ENCODE peak calls at places on chromosomes 16 and 17, in seven cellular contexts. One of them, this sample, is unnamed.

GRCh38 chr16:3183445-3184139 is 4.4 kb upstream of the OR1F1 start:
- DNase-seq in GM10248: no peak
- DNase-seq in DMS53: peak; percentile 54
- DNase-seq in progenitor cell of endocrine pancreas: no peak
- DNase-seq in prostate gland: no peak
- DNase-seq in stimulated activated CD4-positive, alpha-beta T cell treated with anti-CD3 and anti-CD28 coated beads, Interleukin-1b, Interleukin-23, amount 100 ng/mL, for 24 hours: no peak
- DNase-seq in RCC 7860: no peak
- DNase-seq in this sample: no peak

GRCh38 chr16:22300427-22301071 is 3.3 kb downstream of the POLR3E start:
- DNase-seq in GM10248: peak; percentile 54
- DNase-seq in DMS53: peak; percentile 48
- DNase-seq in progenitor cell of endocrine pancreas: no peak
- DNase-seq in prostate gland: peak; percentile 46
- DNase-seq in stimulated activated CD4-positive, alpha-beta T cell treated with anti-CD3 and anti-CD28 coated beads, Interleukin-1b, Interleukin-23, amount 100 ng/mL, for 24 hours: no peak
- DNase-seq in RCC 7860: peak; percentile 35
- DNase-seq in this sample: no peak

GRCh38 chr17:76268015-76268749 is 3.0 kb downstream of the UBALD2 start:
- DNase-seq in GM10248: peak; percentile 55
- DNase-seq in DMS53: peak; percentile 51
- DNase-seq in progenitor cell of endocrine pancreas: no peak
- DNase-seq in prostate gland: peak; percentile 73
- DNase-seq in stimulated activated CD4-positive, alpha-beta T cell treated with anti-CD3 and anti-CD28 coated beads, Interleukin-1b, Interleukin-23, amount 100 ng/mL, for 24 hours: peak; percentile 77
- DNase-seq in RCC 7860: no peak
- DNase-seq in this sample: no peak

GRCh38 chr17:50604470-50604869 is 30.2 kb upstream of the ABCC3 start:
- DNase-seq in GM10248: no peak
- DNase-seq in DMS53: no peak
- DNase-seq in progenitor cell of endocrine pancreas: no peak
- DNase-seq in prostate gland: peak; percentile 16
- DNase-seq in stimulated activated CD4-positive, alpha-beta T cell treated with anti-CD3 and anti-CD28 coated beads, Interleukin-1b, Interleukin-23, amount 100 ng/mL, for 24 hours: no peak
- DNase-seq in RCC 7860: no peak
- DNase-seq in this sample: no peak

GRCh38 chr17:82616021-82616703 is 32.1 kb downstream of the WDR45B start:
- DNase-seq in GM10248: no peak
- DNase-seq in DMS53: no peak
- DNase-seq in progenitor cell of endocrine pancreas: no peak
- DNase-seq in prostate gland: no peak
- DNase-seq in stimulated activated CD4-positive, alpha-beta T cell treated with anti-CD3 and anti-CD28 coated beads, Interleukin-1b, Interleukin-23, amount 100 ng/mL, for 24 hours: no peak
- DNase-seq in RCC 7860: no peak
- DNase-seq in this sample: no peak

GRCh38 chr16:86508947-86509758 is 1.2 kb upstream of the FOXF1 start:
- DNase-seq in GM10248: peak; percentile 52
- DNase-seq in DMS53: peak; percentile 47
- DNase-seq in progenitor cell of endocrine pancreas: no peak
- DNase-seq in prostate gland: no peak
- DNase-seq in stimulated activated CD4-positive, alpha-beta T cell treated with anti-CD3 and anti-CD28 coated beads, Interleukin-1b, Interleukin-23, amount 100 ng/mL, for 24 hours: no peak
- DNase-seq in RCC 7860: no peak
- DNase-seq in this sample: no peak

GRCh38 chr16:30375830-30376229 is 1.2 kb downstream of the MYL11 start:
- DNase-seq in GM10248: no peak
- DNase-seq in DMS53: no peak
- DNase-seq in progenitor cell of endocrine pancreas: no peak
- DNase-seq in prostate gland: no peak
- DNase-seq in stimulated activated CD4-positive, alpha-beta T cell treated with anti-CD3 and anti-CD28 coated beads, Interleukin-1b, Interleukin-23, amount 100 ng/mL, for 24 hours: no peak
- DNase-seq in RCC 7860: no peak
- DNase-seq in this sample: no peak

GRCh38 chr16:72925631-72925979 is 122.3 kb downstream of the ZFHX3 start:
- DNase-seq in GM10248: no peak
- DNase-seq in DMS53: no peak
- DNase-seq in progenitor cell of endocrine pancreas: no peak
- DNase-seq in prostate gland: no peak
- DNase-seq in stimulated activated CD4-positive, alpha-beta T cell treated with anti-CD3 and anti-CD28 coated beads, Interleukin-1b, Interleukin-23, amount 100 ng/mL, for 24 hours: no peak
- DNase-seq in RCC 7860: no peak
- DNase-seq in this sample: no peak

GRCh38 chr16:19578378-19578851 is 22.9 kb downstream of the VPS35L start:
- DNase-seq in GM10248: no peak
- DNase-seq in DMS53: no peak
- DNase-seq in progenitor cell of endocrine pancreas: no peak
- DNase-seq in prostate gland: no peak
- DNase-seq in stimulated activated CD4-positive, alpha-beta T cell treated with anti-CD3 and anti-CD28 coated beads, Interleukin-1b, Interleukin-23, amount 100 ng/mL, for 24 hours: no peak
- DNase-seq in RCC 7860: no peak
- DNase-seq in this sample: no peak

GRCh38 chr16:11356573-11357331 is 11.5 kb downstream of the RMI2 start:
- DNase-seq in GM10248: peak; percentile 69
- DNase-seq in DMS53: peak; percentile 69
- DNase-seq in progenitor cell of endocrine pancreas: peak; percentile 35
- DNase-seq in prostate gland: no peak
- DNase-seq in stimulated activated CD4-positive, alpha-beta T cell treated with anti-CD3 and anti-CD28 coated beads, Interleukin-1b, Interleukin-23, amount 100 ng/mL, for 24 hours: no peak
- DNase-seq in RCC 7860: peak; percentile 14
- DNase-seq in this sample: no peak

GRCh38 chr17:39209317-39210092 is 9.4 kb downstream of the RPL19 start:
- DNase-seq in GM10248: no peak
- DNase-seq in DMS53: peak; percentile 59
- DNase-seq in progenitor cell of endocrine pancreas: no peak
- DNase-seq in prostate gland: peak; percentile 94
- DNase-seq in stimulated activated CD4-positive, alpha-beta T cell treated with anti-CD3 and anti-CD28 coated beads, Interleukin-1b, Interleukin-23, amount 100 ng/mL, for 24 hours: peak; percentile 65
- DNase-seq in RCC 7860: no peak
- DNase-seq in this sample: no peak

GRCh38 chr16:13798211-13798610 is 121.7 kb upstream of the ERCC4 start:
- DNase-seq in GM10248: no peak
- DNase-seq in DMS53: no peak
- DNase-seq in progenitor cell of endocrine pancreas: no peak
- DNase-seq in prostate gland: no peak
- DNase-seq in stimulated activated CD4-positive, alpha-beta T cell treated with anti-CD3 and anti-CD28 coated beads, Interleukin-1b, Interleukin-23, amount 100 ng/mL, for 24 hours: no peak
- DNase-seq in RCC 7860: no peak
- DNase-seq in this sample: no peak

GRCh38 chr17:42270175-42270545 is 6.0 kb downstream of the STAT5B start:
- DNase-seq in GM10248: no peak
- DNase-seq in DMS53: no peak
- DNase-seq in progenitor cell of endocrine pancreas: no peak
- DNase-seq in prostate gland: no peak
- DNase-seq in stimulated activated CD4-positive, alpha-beta T cell treated with anti-CD3 and anti-CD28 coated beads, Interleukin-1b, Interleukin-23, amount 100 ng/mL, for 24 hours: no peak
- DNase-seq in RCC 7860: no peak
- DNase-seq in this sample: no peak

GRCh38 chr16:16042076-16042475 is 92.7 kb downstream of the ABCC1 start:
- DNase-seq in GM10248: no peak
- DNase-seq in DMS53: no peak
- DNase-seq in progenitor cell of endocrine pancreas: no peak
- DNase-seq in prostate gland: peak; percentile 74
- DNase-seq in stimulated activated CD4-positive, alpha-beta T cell treated with anti-CD3 and anti-CD28 coated beads, Interleukin-1b, Interleukin-23, amount 100 ng/mL, for 24 hours: no peak
- DNase-seq in RCC 7860: no peak
- DNase-seq in this sample: no peak

GRCh38 chr16:31130899-31131298 is 4.6 kb downstream of the PRSS8 start:
- DNase-seq in GM10248: no peak
- DNase-seq in DMS53: peak; percentile 93
- DNase-seq in progenitor cell of endocrine pancreas: peak; percentile 53
- DNase-seq in prostate gland: peak; percentile 91
- DNase-seq in stimulated activated CD4-positive, alpha-beta T cell treated with anti-CD3 and anti-CD28 coated beads, Interleukin-1b, Interleukin-23, amount 100 ng/mL, for 24 hours: no peak
- DNase-seq in RCC 7860: no peak
- DNase-seq in this sample: no peak

GRCh38 chr16:81583893-81584705 is 139.5 kb downstream of the CMIP start:
- DNase-seq in GM10248: no peak
- DNase-seq in DMS53: peak; percentile 68
- DNase-seq in progenitor cell of endocrine pancreas: no peak
- DNase-seq in prostate gland: no peak
- DNase-seq in stimulated activated CD4-positive, alpha-beta T cell treated with anti-CD3 and anti-CD28 coated beads, Interleukin-1b, Interleukin-23, amount 100 ng/mL, for 24 hours: no peak
- DNase-seq in RCC 7860: no peak
- DNase-seq in this sample: no peak

GRCh38 chr17:72715906-72716572 is 376.4 kb downstream of the SLC39A11 start:
- DNase-seq in GM10248: no peak
- DNase-seq in DMS53: peak; percentile 12
- DNase-seq in progenitor cell of endocrine pancreas: no peak
- DNase-seq in prostate gland: peak; percentile 71
- DNase-seq in stimulated activated CD4-positive, alpha-beta T cell treated with anti-CD3 and anti-CD28 coated beads, Interleukin-1b, Interleukin-23, amount 100 ng/mL, for 24 hours: no peak
- DNase-seq in RCC 7860: peak; percentile 99
- DNase-seq in this sample: peak; percentile 94

GRCh38 chr17:39197380-39198185 is at the start of gene CACNB1:
- DNase-seq in GM10248: peak; percentile 89
- DNase-seq in DMS53: peak; percentile 85
- DNase-seq in progenitor cell of endocrine pancreas: peak; percentile 66
- DNase-seq in prostate gland: peak; percentile 56
- DNase-seq in stimulated activated CD4-positive, alpha-beta T cell treated with anti-CD3 and anti-CD28 coated beads, Interleukin-1b, Interleukin-23, amount 100 ng/mL, for 24 hours: peak; percentile 71
- DNase-seq in RCC 7860: peak; percentile 52
- DNase-seq in this sample: no peak

GRCh38 chr16:88382491-88383400 is at the start of gene ZNF469:
- DNase-seq in GM10248: no peak
- DNase-seq in DMS53: no peak
- DNase-seq in progenitor cell of endocrine pancreas: no peak
- DNase-seq in prostate gland: no peak
- DNase-seq in stimulated activated CD4-positive, alpha-beta T cell treated with anti-CD3 and anti-CD28 coated beads, Interleukin-1b, Interleukin-23, amount 100 ng/mL, for 24 hours: no peak
- DNase-seq in RCC 7860: no peak
- DNase-seq in this sample: no peak

GRCh38 chr16:49496656-49497055 is 123.1 kb downstream of the C16orf78 start:
- DNase-seq in GM10248: no peak
- DNase-seq in DMS53: no peak
- DNase-seq in progenitor cell of endocrine pancreas: no peak
- DNase-seq in prostate gland: no peak
- DNase-seq in stimulated activated CD4-positive, alpha-beta T cell treated with anti-CD3 and anti-CD28 coated beads, Interleukin-1b, Interleukin-23, amount 100 ng/mL, for 24 hours: no peak
- DNase-seq in RCC 7860: no peak
- DNase-seq in this sample: no peak

GRCh38 chr17:42518046-42518754 is 17.8 kb upstream of the NAGLU start:
- DNase-seq in GM10248: no peak
- DNase-seq in DMS53: peak; percentile 43
- DNase-seq in progenitor cell of endocrine pancreas: no peak
- DNase-seq in prostate gland: peak; percentile 71
- DNase-seq in stimulated activated CD4-positive, alpha-beta T cell treated with anti-CD3 and anti-CD28 coated beads, Interleukin-1b, Interleukin-23, amount 100 ng/mL, for 24 hours: no peak
- DNase-seq in RCC 7860: peak; percentile 94
- DNase-seq in this sample: peak; percentile 73

GRCh38 chr17:80424878-80425765 is 10.2 kb downstream of the ENDOV start:
- DNase-seq in GM10248: no peak
- DNase-seq in DMS53: peak; percentile 27
- DNase-seq in progenitor cell of endocrine pancreas: no peak
- DNase-seq in prostate gland: no peak
- DNase-seq in stimulated activated CD4-positive, alpha-beta T cell treated with anti-CD3 and anti-CD28 coated beads, Interleukin-1b, Interleukin-23, amount 100 ng/mL, for 24 hours: no peak
- DNase-seq in RCC 7860: no peak
- DNase-seq in this sample: no peak

GRCh38 chr16:24845726-24846547 is at the start of gene SLC5A11:
- DNase-seq in GM10248: no peak
- DNase-seq in DMS53: no peak
- DNase-seq in progenitor cell of endocrine pancreas: no peak
- DNase-seq in prostate gland: no peak
- DNase-seq in stimulated activated CD4-positive, alpha-beta T cell treated with anti-CD3 and anti-CD28 coated beads, Interleukin-1b, Interleukin-23, amount 100 ng/mL, for 24 hours: no peak
- DNase-seq in RCC 7860: no peak
- DNase-seq in this sample: no peak

GRCh38 chr16:1815461-1815860 is 11.2 kb downstream of the HAGH start:
- DNase-seq in GM10248: no peak
- DNase-seq in DMS53: no peak
- DNase-seq in progenitor cell of endocrine pancreas: no peak
- DNase-seq in prostate gland: no peak
- DNase-seq in stimulated activated CD4-positive, alpha-beta T cell treated with anti-CD3 and anti-CD28 coated beads, Interleukin-1b, Interleukin-23, amount 100 ng/mL, for 24 hours: no peak
- DNase-seq in RCC 7860: no peak
- DNase-seq in this sample: no peak

GRCh38 chr17:3992370-3992769 is 28.1 kb upstream of the ATP2A3 start:
- DNase-seq in GM10248: no peak
- DNase-seq in DMS53: no peak
- DNase-seq in progenitor cell of endocrine pancreas: no peak
- DNase-seq in prostate gland: no peak
- DNase-seq in stimulated activated CD4-positive, alpha-beta T cell treated with anti-CD3 and anti-CD28 coated beads, Interleukin-1b, Interleukin-23, amount 100 ng/mL, for 24 hours: no peak
- DNase-seq in RCC 7860: no peak
- DNase-seq in this sample: no peak

GRCh38 chr17:68182940-68183551 is 64.8 kb upstream of the AMZ2 start:
- DNase-seq in GM10248: peak; percentile 60
- DNase-seq in DMS53: peak; percentile 11
- DNase-seq in progenitor cell of endocrine pancreas: no peak
- DNase-seq in prostate gland: no peak
- DNase-seq in stimulated activated CD4-positive, alpha-beta T cell treated with anti-CD3 and anti-CD28 coated beads, Interleukin-1b, Interleukin-23, amount 100 ng/mL, for 24 hours: no peak
- DNase-seq in RCC 7860: no peak
- DNase-seq in this sample: no peak

GRCh38 chr17:15514469-15514868 is 47.0 kb upstream of the CDRT4 start:
- DNase-seq in GM10248: no peak
- DNase-seq in DMS53: no peak
- DNase-seq in progenitor cell of endocrine pancreas: no peak
- DNase-seq in prostate gland: no peak
- DNase-seq in stimulated activated CD4-positive, alpha-beta T cell treated with anti-CD3 and anti-CD28 coated beads, Interleukin-1b, Interleukin-23, amount 100 ng/mL, for 24 hours: no peak
- DNase-seq in RCC 7860: no peak
- DNase-seq in this sample: no peak

GRCh38 chr17:45248132-45248936 is 13.6 kb downstream of the SPATA32 start:
- DNase-seq in GM10248: peak; percentile 88
- DNase-seq in DMS53: peak; percentile 86
- DNase-seq in progenitor cell of endocrine pancreas: no peak
- DNase-seq in prostate gland: peak; percentile 51
- DNase-seq in stimulated activated CD4-positive, alpha-beta T cell treated with anti-CD3 and anti-CD28 coated beads, Interleukin-1b, Interleukin-23, amount 100 ng/mL, for 24 hours: peak; percentile 64
- DNase-seq in RCC 7860: no peak
- DNase-seq in this sample: no peak

GRCh38 chr16:26993511-26993910 is 73.2 kb upstream of the C16orf82 start:
- DNase-seq in GM10248: no peak
- DNase-seq in DMS53: no peak
- DNase-seq in progenitor cell of endocrine pancreas: no peak
- DNase-seq in prostate gland: no peak
- DNase-seq in stimulated activated CD4-positive, alpha-beta T cell treated with anti-CD3 and anti-CD28 coated beads, Interleukin-1b, Interleukin-23, amount 100 ng/mL, for 24 hours: no peak
- DNase-seq in RCC 7860: no peak
- DNase-seq in this sample: no peak

GRCh38 chr16:70470927-70471341 is 16.5 kb downstream of the FCSK start:
- DNase-seq in GM10248: no peak
- DNase-seq in DMS53: peak; percentile 38
- DNase-seq in progenitor cell of endocrine pancreas: peak; percentile 66
- DNase-seq in prostate gland: no peak
- DNase-seq in stimulated activated CD4-positive, alpha-beta T cell treated with anti-CD3 and anti-CD28 coated beads, Interleukin-1b, Interleukin-23, amount 100 ng/mL, for 24 hours: no peak
- DNase-seq in RCC 7860: no peak
- DNase-seq in this sample: no peak

GRCh38 chr17:15444805-15445204 is 22.6 kb downstream of the CDRT4 start:
- DNase-seq in GM10248: no peak
- DNase-seq in DMS53: no peak
- DNase-seq in progenitor cell of endocrine pancreas: no peak
- DNase-seq in prostate gland: no peak
- DNase-seq in stimulated activated CD4-positive, alpha-beta T cell treated with anti-CD3 and anti-CD28 coated beads, Interleukin-1b, Interleukin-23, amount 100 ng/mL, for 24 hours: no peak
- DNase-seq in RCC 7860: no peak
- DNase-seq in this sample: no peak

GRCh38 chr17:7024402-7024785 is 1.5 kb downstream of the BCL6B start:
- DNase-seq in GM10248: no peak
- DNase-seq in DMS53: peak; percentile 30
- DNase-seq in progenitor cell of endocrine pancreas: no peak
- DNase-seq in prostate gland: no peak
- DNase-seq in stimulated activated CD4-positive, alpha-beta T cell treated with anti-CD3 and anti-CD28 coated beads, Interleukin-1b, Interleukin-23, amount 100 ng/mL, for 24 hours: no peak
- DNase-seq in RCC 7860: no peak
- DNase-seq in this sample: no peak

GRCh38 chr16:72210571-72210970 is 38.6 kb upstream of the PMFBP1 start:
- DNase-seq in GM10248: no peak
- DNase-seq in DMS53: no peak
- DNase-seq in progenitor cell of endocrine pancreas: no peak
- DNase-seq in prostate gland: no peak
- DNase-seq in stimulated activated CD4-positive, alpha-beta T cell treated with anti-CD3 and anti-CD28 coated beads, Interleukin-1b, Interleukin-23, amount 100 ng/mL, for 24 hours: no peak
- DNase-seq in RCC 7860: no peak
- DNase-seq in this sample: no peak